ENCODE peak calls at places on chromosomes 7 and 10, in ten cellular contexts. X is HT-29; H is NCI-H69; G is T-helper 9 cell; J is EH; T is Right ventricle myocardium superior; A is stimulated activated naive CD4-positive, alpha-beta T cell; M is T-helper 1 cell; F is ovary; W is PC-3. Y is an unnamed sample.

GRCh38 chr10:48555310-48556042 is 49.4 kb downstream of the ARHGAP22 start:
- DNase-seq in X (no peak), H (no peak), G (no peak), J (no peak), T (no peak), A (no peak), M (no peak), F (no peak), W (no peak), Y (no peak)

GRCh38 chr7:112395411-112395810 is 54.8 kb upstream of the IFRD1 start:
- DNase-seq in X (no peak), H (no peak), G (no peak), J (no peak), T (no peak), A (no peak), M (no peak), F (no peak), W (no peak), Y (no peak)

GRCh38 chr10:125721035-125721434 is 1.5 kb downstream of the EDRF1 start:
- DNase-seq in X (no peak), H (no peak), G (no peak), J (no peak), T (no peak), A (no peak), M (no peak), F (no peak), W (no peak), Y (no peak)

GRCh38 chr10:3484306-3485187 is 300.5 kb downstream of the KLF6 start:
- DNase-seq in X (no peak), H (peak), G (no peak), J (peak), T (no peak), A (no peak), M (no peak), F (no peak), W (no peak), Y (peak)

GRCh38 chr10:102452672-102453340 is 1.5 kb upstream of the C10orf95 start:
- DNase-seq in X (no peak), H (peak), G (no peak), J (peak), T (no peak), A (no peak), M (no peak), F (no peak), W (peak), Y (peak)

GRCh38 chr7:28776463-28777157 is 181.5 kb downstream of the TRIL start:
- DNase-seq in X (no peak), H (no peak), G (no peak), J (no peak), T (no peak), A (no peak), M (no peak), F (no peak), W (no peak), Y (no peak)

GRCh38 chr7:66902844-66903180 is 18.2 kb upstream of the TMEM248 start:
- DNase-seq in X (no peak), H (no peak), G (no peak), J (no peak), T (no peak), A (no peak), M (no peak), F (no peak), W (no peak), Y (no peak)

GRCh38 chr7:115749924-115750323 is 280.6 kb downstream of the TFEC start:
- DNase-seq in X (no peak), H (peak), G (no peak), J (peak), T (peak), A (no peak), M (no peak), F (peak), W (no peak), Y (no peak)

GRCh38 chr7:76121044-76121443 is 73.1 kb downstream of the MDH2 start:
- DNase-seq in X (no peak), H (no peak), G (no peak), J (no peak), T (no peak), A (no peak), M (no peak), F (no peak), W (no peak), Y (no peak)

GRCh38 chr7:16587785-16588184 is 57.8 kb downstream of the ANKMY2 start:
- DNase-seq in X (no peak), H (peak), G (no peak), J (no peak), T (no peak), A (no peak), M (no peak), F (no peak), W (no peak), Y (no peak)

GRCh38 chr10:1249142-1249541 is 193.0 kb downstream of the WDR37 start:
- DNase-seq in X (no peak), H (no peak), G (no peak), J (no peak), T (no peak), A (no peak), M (no peak), F (no peak), W (no peak), Y (no peak)

GRCh38 chr7:48139461-48139860 is 31.8 kb upstream of the ABCA13 start:
- DNase-seq in X (peak), H (peak), G (no peak), J (peak), T (no peak), A (no peak), M (no peak), F (no peak), W (peak), Y (peak)

GRCh38 chr10:112634096-112634830 is 187.2 kb downstream of the VTI1A start:
- DNase-seq in X (no peak), H (peak), G (no peak), J (peak), T (no peak), A (no peak), M (no peak), F (no peak), W (peak), Y (peak)

GRCh38 chr7:70113543-70113942 is 515.3 kb downstream of the AUTS2 start:
- DNase-seq in X (no peak), H (no peak), G (no peak), J (no peak), T (no peak), A (no peak), M (no peak), F (no peak), W (no peak), Y (no peak)

GRCh38 chr10:119306964-119307363 is 99.6 kb downstream of the GRK5 start:
- DNase-seq in X (no peak), H (no peak), G (no peak), J (peak), T (no peak), A (no peak), M (no peak), F (no peak), W (peak), Y (peak)

GRCh38 chr7:33487998-33488682 is 358.8 kb downstream of the BBS9 start:
- DNase-seq in X (no peak), H (no peak), G (no peak), J (no peak), T (no peak), A (no peak), M (no peak), F (no peak), W (no peak), Y (no peak)

GRCh38 chr10:921471-922414 is 9.8 kb downstream of the LARP4B start:
- DNase-seq in X (no peak), H (no peak), G (no peak), J (peak), T (no peak), A (no peak), M (no peak), F (no peak), W (peak), Y (peak)

GRCh38 chr7:140039896-140040295 is 22.9 kb downstream of the PARP12 start:
- DNase-seq in X (no peak), H (no peak), G (no peak), J (no peak), T (no peak), A (no peak), M (no peak), F (no peak), W (no peak), Y (no peak)

GRCh38 chr7:43669286-43670081 is 59.8 kb downstream of the COA1 start:
- DNase-seq in X (no peak), H (no peak), G (peak), J (no peak), T (no peak), A (no peak), M (peak), F (no peak), W (no peak), Y (peak)

GRCh38 chr10:30413996-30414576 is 19.9 kb upstream of the MAP3K8 start:
- DNase-seq in X (peak), H (peak), G (no peak), J (peak), T (no peak), A (no peak), M (no peak), F (no peak), W (peak), Y (peak)

GRCh38 chr10:43963793-43964425 is 315.2 kb upstream of the ZNF32 start:
- DNase-seq in X (no peak), H (no peak), G (no peak), J (no peak), T (no peak), A (no peak), M (no peak), F (no peak), W (no peak), Y (peak)

GRCh38 chr7:5177060-5177459 is 13.0 kb upstream of the WIPI2 start:
- DNase-seq in X (peak), H (peak), G (no peak), J (peak), T (peak), A (no peak), M (no peak), F (peak), W (peak), Y (no peak)

GRCh38 chr7:87886875-87887274 is 10.6 kb downstream of the DBF4 start:
- DNase-seq in X (peak), H (peak), G (no peak), J (peak), T (no peak), A (no peak), M (no peak), F (no peak), W (peak), Y (peak)

GRCh38 chr7:135274495-135275268 is 41.0 kb downstream of the STRA8 start:
- DNase-seq in X (peak), H (peak), G (peak), J (peak), T (peak), A (peak), M (peak), F (peak), W (peak), Y (peak)

GRCh38 chr10:69961168-69961863 is 91.3 kb upstream of the MACROH2A2 start:
- DNase-seq in X (peak), H (peak), G (no peak), J (no peak), T (no peak), A (no peak), M (no peak), F (no peak), W (peak), Y (peak)

GRCh38 chr10:121910673-121911420 is 17.0 kb downstream of the ATE1 start:
- DNase-seq in X (peak), H (no peak), G (no peak), J (peak), T (no peak), A (no peak), M (no peak), F (no peak), W (peak), Y (peak)

GRCh38 chr10:79394631-79395030 is 47.4 kb downstream of the PPIF start:
- DNase-seq in X (no peak), H (no peak), G (no peak), J (no peak), T (peak), A (no peak), M (no peak), F (no peak), W (no peak), Y (no peak)